ENCODE peak calls at places on chromosomes 11 and 22, in seven cellular contexts. U, H, J, S, Y, P and G are unnamed samples.

GRCh38 chr11:8040921-8041285 is 40.1 kb upstream of the TUB start:
- DNase-seq in U (no peak), H (no peak), J (no peak), S (no peak), Y (no peak), P (no peak), G (no peak)

GRCh38 chr11:32153747-32154146 is 62.9 kb downstream of the RCN1 start:
- DNase-seq in U (no peak), H (no peak), J (no peak), S (no peak), Y (no peak), P (no peak), G (no peak)

GRCh38 chr11:110196241-110196754 is 100.1 kb downstream of the RDX start:
- DNase-seq in U (peak), H (no peak), J (no peak), S (no peak), Y (peak), P (peak), G (no peak)

GRCh38 chr22:49862408-49862776 is 8.7 kb downstream of the ZBED4 start:
- DNase-seq in U (no peak), H (peak), J (no peak), S (no peak), Y (no peak), P (no peak), G (no peak)

GRCh38 chr11:123434262-123434661 is 4.2 kb downstream of the GRAMD1B start:
- DNase-seq in U (peak), H (peak), J (no peak), S (no peak), Y (peak), P (peak), G (no peak)

GRCh38 chr11:102757823-102758549 is 22.4 kb downstream of the MMP10 start:
- DNase-seq in U (peak), H (no peak), J (no peak), S (peak), Y (peak), P (no peak), G (no peak)

GRCh38 chr22:25021976-25022711 is 69.6 kb downstream of the KIAA1671 start:
- DNase-seq in U (no peak), H (no peak), J (peak), S (no peak), Y (no peak), P (no peak), G (no peak)

GRCh38 chr22:24089951-24090350 is 78.8 kb downstream of the CABIN1 start:
- DNase-seq in U (no peak), H (peak), J (no peak), S (no peak), Y (no peak), P (no peak), G (no peak)

GRCh38 chr22:48952256-48953102 is 875.2 kb downstream of the BRD1 start:
- DNase-seq in U (no peak), H (peak), J (no peak), S (no peak), Y (no peak), P (no peak), G (no peak)

GRCh38 chr11:63866211-63866610 is 27.3 kb downstream of the MARK2 start:
- DNase-seq in U (peak), H (peak), J (peak), S (no peak), Y (peak), P (no peak), G (no peak)

GRCh38 chr22:47928626-47929025 is 1166.2 kb downstream of the TBC1D22A start:
- DNase-seq in U (no peak), H (no peak), J (no peak), S (no peak), Y (no peak), P (no peak), G (no peak)

GRCh38 chr11:86917577-86917976 is 37.6 kb downstream of the FZD4 start:
- DNase-seq in U (no peak), H (no peak), J (no peak), S (no peak), Y (peak), P (no peak), G (no peak)

GRCh38 chr22:27105142-27106025 is 448.0 kb downstream of the MIAT start:
- DNase-seq in U (peak), H (peak), J (peak), S (no peak), Y (peak), P (no peak), G (no peak)

GRCh38 chr11:129375731-129376657 is at the start of gene BARX2:
- DNase-seq in U (peak), H (no peak), J (peak), S (peak), Y (peak), P (peak), G (peak)

GRCh38 chr11:75164318-75164827 is 13.5 kb downstream of the SLCO2B1 start:
- DNase-seq in U (no peak), H (no peak), J (no peak), S (no peak), Y (no peak), P (peak), G (no peak)

GRCh38 chr11:90220391-90220790 is 2.5 kb downstream of the CHORDC1 start:
- DNase-seq in U (peak), H (no peak), J (no peak), S (no peak), Y (peak), P (no peak), G (no peak)

GRCh38 chr22:19443544-19444211 is 3.8 kb downstream of the C22orf39 start:
- DNase-seq in U (no peak), H (no peak), J (no peak), S (no peak), Y (no peak), P (no peak), G (no peak)

GRCh38 chr11:101458161-101458560 is 125.6 kb downstream of the TRPC6 start:
- DNase-seq in U (peak), H (no peak), J (no peak), S (no peak), Y (peak), P (no peak), G (no peak)
- TF ChIP-seq CTCF in U (no peak), H (no peak), J (no peak), S (no peak), Y (no peak), P (no peak), G (no peak)

DNA sequence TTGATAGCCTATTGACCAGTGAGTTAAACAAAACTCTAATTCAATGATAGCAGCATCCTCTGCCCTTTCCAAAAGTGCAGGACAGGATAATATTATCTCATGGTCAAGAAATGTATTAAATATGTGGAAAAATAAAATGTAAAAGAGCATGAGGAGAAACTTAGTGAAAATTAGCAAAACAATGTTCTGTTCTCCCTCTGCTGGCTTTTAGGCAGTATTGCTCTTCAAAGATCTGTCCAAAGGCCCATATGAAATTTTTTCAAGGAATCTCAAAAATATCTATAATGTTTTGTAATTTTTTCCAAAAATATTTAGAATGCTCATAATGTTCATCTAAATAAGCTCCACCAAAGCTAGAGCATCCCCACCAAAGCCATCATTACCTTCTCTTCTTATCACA is 8.3 kb upstream of the ARL14EP start:
- DNase-seq in U (peak), H (no peak), J (no peak), S (no peak), Y (peak), P (no peak), G (no peak)
- TF ChIP-seq CTCF in U (peak), H (no peak), J (peak), S (peak), Y (peak), P (peak), G (peak)

GRCh38 chr11:48384670-48385069 is 18.4 kb upstream of the OR4C5 start:
- DNase-seq in U (no peak), H (no peak), J (no peak), S (no peak), Y (no peak), P (no peak), G (no peak)
- TF ChIP-seq CTCF in U (no peak), H (no peak), J (no peak), S (no peak), Y (no peak), P (no peak), G (no peak)

DNA sequence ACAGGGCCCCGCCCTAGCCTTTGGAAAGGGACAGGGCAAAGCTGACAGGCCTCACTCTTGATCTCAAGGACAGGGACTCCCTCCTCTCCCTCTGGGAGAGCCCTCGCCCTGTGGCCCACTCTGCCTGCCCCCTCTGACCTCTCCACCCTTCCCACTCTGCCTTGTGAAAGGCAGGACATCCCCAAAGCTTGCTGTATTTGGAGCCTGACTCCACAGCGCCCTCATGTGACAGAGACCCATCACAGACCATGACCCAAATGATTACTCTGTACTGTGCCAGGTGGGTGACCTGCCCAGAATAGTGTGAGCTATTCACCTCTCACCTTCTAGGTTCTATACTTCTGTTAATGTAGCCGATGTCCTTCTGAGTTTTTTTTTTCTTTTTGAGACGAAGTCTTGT is 18.8 kb downstream of the P2RY2 start:
- DNase-seq in U (peak), H (peak), J (no peak), S (no peak), Y (no peak), P (peak), G (peak)
- TF ChIP-seq CTCF in U (peak), H (peak), J (peak), S (peak), Y (peak), P (peak), G (peak)

GRCh38 chr11:66373261-66373660 is 1.7 kb upstream of the SLC29A2 start:
- DNase-seq in U (no peak), H (no peak), J (no peak), S (no peak), Y (no peak), P (no peak), G (no peak)

GRCh38 chr11:66367561-66368312 is 3.8 kb downstream of the SLC29A2 start:
- DNase-seq in U (no peak), H (no peak), J (no peak), S (no peak), Y (no peak), P (peak), G (no peak)

GRCh38 chr11:66369073-66369894 is 2.3 kb downstream of the SLC29A2 start:
- DNase-seq in U (no peak), H (no peak), J (no peak), S (no peak), Y (no peak), P (no peak), G (no peak)

GRCh38 chr11:66368484-66368883 is 3.1 kb downstream of the SLC29A2 start:
- DNase-seq in U (no peak), H (no peak), J (no peak), S (no peak), Y (no peak), P (no peak), G (no peak)

GRCh38 chr11:66371627-66372415 is at the start of gene SLC29A2:
- DNase-seq in U (no peak), H (peak), J (peak), S (no peak), Y (no peak), P (peak), G (peak)
- TF ChIP-seq CTCF in U (no peak), H (no peak), J (no peak), S (no peak), Y (no peak), P (peak), G (no peak)